ENCODE peak calls at places on chromosomes 16 and 17, in ten cellular contexts. B, H, Y, F, P, J, X, E, V and L are unnamed samples.

GRCh38 chr17:44132275-44132821 is 8.9 kb upstream of the HDAC5 start:
- DNase-seq in B (no peak), H (no peak), Y (no peak), F (no peak), P (no peak), J (no peak), X (no peak), E (no peak), V (peak), L (no peak)

GRCh38 chr16:16029431-16030011 is 80.1 kb downstream of the ABCC1 start:
- DNase-seq in B (no peak), H (no peak), Y (no peak), F (no peak), P (no peak), J (no peak), X (peak), E (no peak), V (no peak), L (no peak)

GRCh38 chr16:10871157-10871991 is 5.6 kb upstream of the CIITA start:
- DNase-seq in B (peak), H (peak), Y (peak), F (no peak), P (peak), J (no peak), X (peak), E (no peak), V (peak), L (peak)

GRCh38 chr17:68821860-68822693 is 133.1 kb downstream of the ABCA8 start:
- DNase-seq in B (no peak), H (peak), Y (peak), F (no peak), P (no peak), J (no peak), X (peak), E (no peak), V (no peak), L (no peak)

GRCh38 chr17:65660947-65661346 is 99.5 kb upstream of the AXIN2 start:
- DNase-seq in B (no peak), H (peak), Y (peak), F (no peak), P (no peak), J (no peak), X (peak), E (no peak), V (no peak), L (no peak)

GRCh38 chr16:1002399-1003161 is 21.0 kb downstream of the SOX8 start:
- DNase-seq in B (peak), H (peak), Y (peak), F (no peak), P (no peak), J (no peak), X (peak), E (no peak), V (peak), L (peak)

GRCh38 chr16:56869513-56870270 is 4.7 kb downstream of the SLC12A3 start:
- DNase-seq in B (peak), H (no peak), Y (no peak), F (peak), P (peak), J (no peak), X (no peak), E (peak), V (peak), L (peak)

GRCh38 chr16:81181013-81181720 is 57.3 kb upstream of the BCO1 start:
- DNase-seq in B (no peak), H (peak), Y (peak), F (peak), P (no peak), J (no peak), X (peak), E (no peak), V (peak), L (no peak)

GRCh38 chr16:70677499-70678120 is 8.2 kb downstream of the MTSS2 start:
- DNase-seq in B (no peak), H (no peak), Y (no peak), F (no peak), P (no peak), J (no peak), X (no peak), E (no peak), V (no peak), L (no peak)

GRCh38 chr17:17472333-17472920 is 4.4 kb upstream of the MED9 start:
- DNase-seq in B (no peak), H (no peak), Y (no peak), F (peak), P (no peak), J (no peak), X (no peak), E (no peak), V (no peak), L (no peak)

GRCh38 chr17:50167371-50167770 is 1.6 kb downstream of the SGCA start:
- DNase-seq in B (no peak), H (no peak), Y (no peak), F (no peak), P (no peak), J (no peak), X (no peak), E (no peak), V (no peak), L (no peak)

GRCh38 chr17:39171933-39172332 is 6.0 kb upstream of the ARL5C start:
- DNase-seq in B (no peak), H (no peak), Y (no peak), F (no peak), P (no peak), J (no peak), X (no peak), E (no peak), V (no peak), L (peak)